ENCODE peak calls at places on chromosomes 5 and 9, in ten cellular contexts. Z is tibial nerve; G is fibroblast of mammary gland; I is left ventricle myocardium inferior; T is fibroblast of lung; M is ovary; R is endothelial cell of umbilical vein; V is endothelial cell; O is uterus; A is CD4-positive, alpha-beta T cell. E is an unnamed sample.

GRCh38 chr5:123033157-123033671 is 3.3 kb downstream of the PPIC start:
- DNase-seq in G (no peak), A (no peak), O (no peak), I (no peak), V (no peak), R (no peak), T (no peak), Z (no peak), M (no peak), E (no peak)

GRCh38 chr9:79028101-79028500 is 543.7 kb upstream of the TLE4 start:
- DNase-seq in G (peak), A (no peak), I (no peak), T (peak), M (no peak), V (no peak), R (peak), Z (no peak), O (no peak), E (no peak)

GRCh38 chr5:14871573-14872069 is at the start of gene ANKH:
- DNase-seq in T (peak), G (peak), I (peak), Z (peak), M (peak), V (peak), R (peak), A (peak), O (peak), E (peak)

GRCh38 chr5:79173626-79174025 is 62.0 kb downstream of the BHMT start:
- DNase-seq in A (no peak), V (no peak), T (no peak), R (no peak), Z (no peak), M (no peak), O (no peak), I (no peak), G (no peak), E (no peak)

GRCh38 chr5:78522476-78523105 is 126.0 kb downstream of the LHFPL2 start:
- DNase-seq in A (no peak), I (no peak), R (peak), V (no peak), Z (no peak), T (no peak), G (no peak), M (no peak), O (no peak), E (no peak)

GRCh38 chr5:1731091-1731639 is 68.5 kb downstream of the MRPL36 start:
- DNase-seq in Z (no peak), R (no peak), T (no peak), M (no peak), G (no peak), A (no peak), O (no peak), I (no peak), V (peak), E (no peak)

GRCh38 chr5:160619381-160619780 is 197.7 kb downstream of the PTTG1 start:
- DNase-seq in I (no peak), Z (no peak), T (no peak), A (no peak), M (no peak), V (no peak), G (no peak), O (no peak), R (no peak), E (no peak)

GRCh38 chr9:69157751-69158466 is 16.2 kb upstream of the TJP2 start:
- DNase-seq in G (peak), Z (no peak), V (peak), A (no peak), O (no peak), I (no peak), R (no peak), T (peak), M (no peak), E (no peak)

GRCh38 chr5:66342316-66342715 is 198.2 kb downstream of the SREK1 start:
- DNase-seq in M (no peak), Z (no peak), R (no peak), O (no peak), V (no peak), T (no peak), A (no peak), I (no peak), G (no peak), E (no peak)

GRCh38 chr5:72542695-72543094 is 35.5 kb upstream of the ZNF366 start:
- DNase-seq in Z (no peak), A (no peak), V (no peak), R (no peak), G (no peak), T (no peak), M (no peak), O (no peak), I (no peak), E (no peak)

GRCh38 chr5:128304121-128304520 is 220.6 kb downstream of the SLC12A2 start:
- DNase-seq in R (peak), A (no peak), I (no peak), G (peak), O (no peak), M (no peak), T (peak), Z (no peak), V (no peak), E (no peak)

GRCh38 chr9:118558026-118558425 is 811.2 kb downstream of the BRINP1 start:
- DNase-seq in M (no peak), Z (no peak), O (no peak), G (no peak), A (no peak), R (no peak), V (no peak), I (no peak), T (no peak), E (no peak)

GRCh38 chr5:2169862-2170820 is 287.4 kb upstream of the IRX4 start:
- DNase-seq in R (no peak), T (no peak), M (no peak), I (no peak), G (no peak), V (no peak), O (no peak), Z (no peak), A (no peak), E (no peak)

GRCh38 chr9:126615251-126615790 is 1.6 kb downstream of the LMX1B start:
- DNase-seq in I (no peak), O (no peak), G (no peak), R (no peak), A (no peak), T (peak), M (no peak), V (peak), Z (no peak), E (no peak)

GRCh38 chr5:74326571-74327338 is 313.8 kb downstream of the ENC1 start:
- DNase-seq in G (peak), M (no peak), I (no peak), O (no peak), Z (no peak), A (peak), V (no peak), T (peak), R (peak), E (no peak)

GRCh38 chr9:26176628-26177027 is 498.4 kb upstream of the TUSC1 start:
- DNase-seq in M (no peak), R (no peak), T (no peak), V (no peak), Z (no peak), O (no peak), A (no peak), G (no peak), I (no peak), E (no peak)

GRCh38 chr9:127916665-127917581 is at the start of gene ST6GALNAC4:
- DNase-seq in O (peak), A (peak), R (peak), I (peak), T (peak), V (peak), Z (peak), M (peak), G (peak), E (peak)

GRCh38 chr9:105151686-105151995 is 92.8 kb upstream of the SLC44A1 start:
- DNase-seq in O (no peak), Z (no peak), R (no peak), M (no peak), A (no peak), T (no peak), V (no peak), I (no peak), G (no peak), E (no peak)

GRCh38 chr5:120734033-120734432 is 269.9 kb downstream of the PRR16 start:
- DNase-seq in V (peak), O (no peak), A (no peak), G (peak), R (no peak), M (no peak), I (no peak), T (no peak), Z (no peak), E (no peak)

GRCh38 chr9:104863180-104863883 is 64.6 kb downstream of the ABCA1 start:
- DNase-seq in V (peak), A (peak), R (peak), T (peak), O (peak), M (peak), G (peak), Z (peak), I (no peak), E (peak)

GRCh38 chr9:76269789-76270188 is 124.4 kb downstream of the RFK start:
- DNase-seq in O (no peak), G (peak), V (no peak), R (peak), I (no peak), M (no peak), Z (no peak), A (no peak), T (peak), E (no peak)

GRCh38 chr9:127858041-127858512 is 3.6 kb upstream of the ENG start:
- DNase-seq in O (peak), V (no peak), T (no peak), I (peak), G (no peak), R (peak), A (no peak), M (peak), Z (no peak), E (no peak)

GRCh38 chr5:8644377-8644776 is 775.4 kb downstream of the MTRR start:
- DNase-seq in M (no peak), G (no peak), I (no peak), Z (no peak), V (no peak), T (no peak), O (no peak), R (no peak), A (no peak), E (no peak)

GRCh38 chr5:3593771-3594513 is 1.7 kb upstream of the IRX1 start:
- DNase-seq in A (no peak), V (no peak), I (no peak), R (no peak), O (no peak), Z (no peak), T (peak), G (peak), M (no peak), E (no peak)

GRCh38 chr9:68678430-68678829 is 26.6 kb upstream of the PIP5K1B start:
- DNase-seq in Z (no peak), V (peak), T (no peak), G (no peak), R (peak), I (no peak), A (no peak), O (peak), M (no peak), E (peak)

GRCh38 chr5:156411957-156412356 is 85.0 kb downstream of the SGCD start:
- DNase-seq in I (no peak), G (no peak), R (no peak), Z (no peak), O (no peak), V (no peak), M (no peak), T (no peak), A (no peak), E (no peak)

GRCh38 chr5:140340605-140341004 is 5.8 kb downstream of the HBEGF start:
- DNase-seq in Z (no peak), M (no peak), T (no peak), G (no peak), I (no peak), O (no peak), R (no peak), A (no peak), V (no peak), E (no peak)

GRCh38 chr9:117178596-117179111 is 236.2 kb downstream of the ASTN2 start:
- DNase-seq in V (no peak), T (peak), I (no peak), R (no peak), A (no peak), M (no peak), G (no peak), O (no peak), Z (no peak), E (no peak)

GRCh38 chr9:75653335-75653734 is 237.1 kb upstream of the PCSK5 start:
- DNase-seq in O (no peak), I (no peak), R (no peak), Z (no peak), V (no peak), T (no peak), G (no peak), M (no peak), A (no peak), E (no peak)

GRCh38 chr5:139650031-139650688 is 2.0 kb downstream of the CXXC5 start:
- DNase-seq in V (peak), O (peak), A (no peak), R (no peak), T (no peak), G (no peak), M (no peak), I (peak), Z (no peak), E (peak)

DNA sequence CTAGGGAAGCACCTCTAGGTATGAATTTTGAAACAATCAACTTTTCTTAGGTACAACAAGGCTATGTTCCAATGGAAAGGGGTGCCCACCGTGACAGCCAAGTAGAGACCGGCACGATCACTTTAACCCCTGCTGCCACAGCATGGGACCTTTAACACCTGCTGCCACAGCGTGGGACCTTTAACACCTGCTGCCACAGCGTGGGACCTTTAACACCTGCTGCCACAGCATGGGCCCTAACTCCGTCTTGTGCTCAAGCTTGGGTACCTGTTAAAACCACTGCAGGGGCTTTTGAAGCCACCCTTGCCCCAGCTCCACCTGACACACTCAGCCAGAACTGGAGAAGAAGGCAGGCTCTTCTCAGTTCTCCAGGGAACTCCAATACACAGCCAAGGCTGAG is 18.2 kb upstream of the MXD3 start:
- DNase-seq in R (no peak), G (no peak), O (no peak), T (no peak), V (no peak), M (no peak), I (peak), Z (no peak), A (no peak), E (no peak)
- TF ChIP-seq CTCF in R (no peak), G (no peak), O (no peak), T (no peak), V (no peak), M (no peak), I (no peak), Z (no peak), A (no peak), E (no peak)

GRCh38 chr5:143495823-143496275 is 92.4 kb upstream of the NR3C1 start:
- DNase-seq in O (peak), G (peak), M (no peak), I (no peak), A (no peak), V (no peak), T (peak), Z (no peak), R (peak), E (no peak)

GRCh38 chr5:143494595-143494994 is 91.1 kb upstream of the NR3C1 start:
- DNase-seq in G (no peak), T (no peak), Z (no peak), A (no peak), M (no peak), V (no peak), I (no peak), R (no peak), O (no peak), E (no peak)

GRCh38 chr5:143495124-143495523 is 91.6 kb upstream of the NR3C1 start:
- DNase-seq in T (no peak), R (no peak), V (no peak), G (peak), O (no peak), A (no peak), Z (no peak), M (no peak), I (no peak), E (no peak)

GRCh38 chr5:143492783-143493182 is 89.3 kb upstream of the NR3C1 start:
- DNase-seq in M (no peak), O (no peak), R (no peak), I (no peak), Z (no peak), V (no peak), T (no peak), G (no peak), A (no peak), E (no peak)

DNA sequence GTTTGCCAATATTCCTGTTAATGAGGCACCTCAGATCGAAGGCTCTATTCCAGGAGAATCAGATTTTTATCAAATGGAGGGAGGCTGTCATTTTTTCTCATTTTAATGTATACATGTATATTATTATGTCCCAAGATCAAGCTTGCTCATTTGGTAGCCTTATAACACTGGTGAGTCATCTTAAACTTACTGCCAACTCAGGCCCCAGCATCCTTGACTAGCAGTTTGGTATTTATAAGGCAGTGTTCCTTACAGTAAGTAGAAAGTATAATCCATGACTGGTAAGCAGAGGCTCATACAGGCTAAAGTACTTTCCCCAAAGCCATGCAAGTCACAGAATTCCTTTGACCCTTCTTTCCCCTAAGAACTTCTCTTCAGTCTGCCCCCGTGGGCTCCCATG is 90.7 kb upstream of the NR3C1 start:
- DNase-seq in O (no peak), V (no peak), T (peak), G (peak), A (no peak), M (no peak), R (peak), Z (no peak), I (no peak), E (no peak)
- TF ChIP-seq CTCF in O (no peak), V (no peak), T (no peak), G (no peak), A (no peak), M (no peak), R (no peak), Z (no peak), I (no peak), E (no peak)

DNA sequence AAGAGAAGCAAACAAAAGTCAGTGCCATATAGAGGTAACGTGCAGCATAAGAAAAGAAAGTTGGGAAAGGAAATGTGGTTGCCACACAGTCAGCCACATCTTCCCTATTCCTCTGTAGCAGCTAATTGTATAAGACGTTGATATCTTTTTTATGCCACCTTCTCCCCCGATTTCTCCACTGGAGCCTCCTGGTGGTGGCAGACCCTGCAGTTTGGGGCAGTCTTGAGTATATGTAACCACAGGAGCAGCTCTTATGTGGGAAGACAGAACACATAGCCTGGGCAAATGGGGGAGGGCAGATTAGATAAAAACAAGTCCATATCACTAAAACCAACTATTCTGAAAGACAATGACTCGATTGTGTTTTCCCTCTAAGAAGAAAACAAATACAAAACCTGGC is 99.7 kb downstream of the PLCXD3 start:
- DNase-seq in I (no peak), Z (no peak), T (no peak), O (no peak), M (no peak), G (no peak), R (no peak), V (no peak), A (no peak), E (no peak)
- TF ChIP-seq CTCF in I (no peak), Z (no peak), T (no peak), O (no peak), M (no peak), G (no peak), R (no peak), V (no peak), A (no peak), E (no peak)

GRCh38 chr5:177306674-177307543 is 3.3 kb downstream of the PRELID1 start:
- DNase-seq in I (no peak), O (no peak), A (no peak), G (peak), M (no peak), R (no peak), T (no peak), V (no peak), Z (no peak), E (no peak)
- TF ChIP-seq CTCF in I (no peak), O (no peak), A (no peak), G (no peak), M (no peak), R (no peak), T (no peak), V (no peak), Z (no peak), E (no peak)

GRCh38 chr5:150284311-150284710 is 5.3 kb downstream of the CAMK2A start:
- DNase-seq in G (no peak), V (no peak), A (no peak), M (no peak), O (no peak), R (no peak), Z (no peak), T (no peak), I (no peak), E (no peak)

GRCh38 chr5:150283904-150284303 is 5.7 kb downstream of the CAMK2A start:
- DNase-seq in T (no peak), G (no peak), V (no peak), M (no peak), R (no peak), Z (no peak), I (no peak), A (no peak), O (no peak), E (no peak)

GRCh38 chr5:150288361-150288760 is 1.2 kb downstream of the CAMK2A start:
- DNase-seq in R (no peak), V (no peak), I (no peak), O (no peak), Z (no peak), A (no peak), M (no peak), G (no peak), T (no peak), E (no peak)

GRCh38 chr5:150285114-150285513 is 4.5 kb downstream of the CAMK2A start:
- DNase-seq in G (peak), A (no peak), I (no peak), T (peak), V (no peak), M (no peak), O (no peak), Z (no peak), R (no peak), E (no peak)

DNA sequence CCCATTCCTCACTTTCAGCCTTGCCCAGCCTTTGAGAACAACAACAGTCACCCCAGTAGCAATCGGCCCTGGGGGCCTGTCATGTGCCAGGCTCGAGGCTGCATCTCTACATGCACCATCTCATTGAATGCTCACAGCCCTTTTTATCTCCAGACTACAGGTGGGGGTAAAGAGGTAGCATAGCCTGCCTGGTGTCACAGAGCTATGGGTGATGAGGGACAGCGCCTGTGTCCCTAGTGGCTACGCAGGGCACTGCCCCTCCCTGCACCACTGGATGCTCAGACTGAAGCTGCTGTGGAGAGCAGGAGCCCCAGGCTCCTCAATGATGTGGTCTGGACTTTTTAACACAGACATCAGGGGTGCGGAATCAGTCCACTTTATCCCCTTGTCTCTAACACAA is 2.8 kb downstream of the CAMK2A start:
- DNase-seq in R (no peak), I (no peak), M (no peak), T (no peak), A (no peak), V (peak), Z (no peak), O (no peak), G (no peak), E (no peak)
- TF ChIP-seq CTCF in R (peak), I (peak), M (no peak), T (peak), A (no peak), V (peak), Z (no peak), O (no peak), G (no peak), E (peak)

E was measured in neural crest cell.